ENCODE peak calls at places on chromosomes 1 and 21, in four cellular contexts. D is K562, T is IMR-90, J is SK-N-SH. C is an unnamed sample.

GRCh38 chr21:38917045-38917774 is 111.5 kb downstream of the ETS2 start:
- DNase-seq in D (no peak), J (no peak), T (no peak), C (no peak)

GRCh38 chr1:114558548-114558947 is 22.9 kb downstream of the BCAS2 start:
- DNase-seq in J (peak; percentile 29), D (no peak), T (no peak), C (no peak)

GRCh38 chr1:30365596-30365995 is 357.8 kb downstream of the MATN1 start:
- DNase-seq in T (no peak), D (no peak), J (no peak), C (no peak)

GRCh38 chr1:234578087-234578486 is 31.9 kb downstream of the IRF2BP2 start:
- DNase-seq in D (no peak), T (no peak), J (no peak), C (no peak)

GRCh38 chr1:218339267-218339831 is 5.8 kb upstream of the TGFB2 start:
- DNase-seq in D (peak; percentile 35), T (peak; percentile 62), J (no peak), C (no peak)

GRCh38 chr1:90823686-90824085 is 106.6 kb upstream of the BARHL2 start:
- DNase-seq in D (no peak), T (no peak), J (no peak), C (no peak)

GRCh38 chr1:21278898-21279819 is 11.1 kb downstream of the ECE1 start:
- DNase-seq in J (no peak), D (no peak), T (peak; percentile 65), C (no peak)

GRCh38 chr1:6419803-6420593 is at the start of gene HES2:
- DNase-seq in T (no peak), D (peak; percentile 93), J (peak; percentile 61), C (no peak)

GRCh38 chr1:1355376-1355775 is 3.0 kb downstream of the MXRA8 start:
- DNase-seq in D (no peak), J (peak; percentile 87), T (peak; percentile 35), C (no peak)

GRCh38 chr1:240091614-240092300 is at the start of gene FMN2:
- DNase-seq in D (peak; percentile 19), J (peak; percentile 94), T (peak; percentile 49), C (no peak)

GRCh38 chr1:145786271-145786670 is 37.6 kb downstream of the RNF115 start:
- DNase-seq in T (no peak), J (no peak), D (no peak), C (no peak)

GRCh38 chr1:238568707-238569106 is 678.0 kb upstream of the ZP4 start:
- DNase-seq in J (no peak), T (no peak), D (no peak), C (no peak)

GRCh38 chr21:45698493-45698947 is 55.0 kb downstream of the PCBP3 start:
- DNase-seq in T (peak; percentile 96), J (no peak), D (no peak), C (no peak)

GRCh38 chr1:24065314-24065713 is 46.6 kb downstream of the MYOM3 start:
- DNase-seq in D (no peak), T (no peak), J (no peak), C (no peak)

GRCh38 chr1:206883876-206884275 is 13.4 kb upstream of the IL24 start:
- DNase-seq in D (no peak), T (no peak), J (no peak), C (no peak)

DNA sequence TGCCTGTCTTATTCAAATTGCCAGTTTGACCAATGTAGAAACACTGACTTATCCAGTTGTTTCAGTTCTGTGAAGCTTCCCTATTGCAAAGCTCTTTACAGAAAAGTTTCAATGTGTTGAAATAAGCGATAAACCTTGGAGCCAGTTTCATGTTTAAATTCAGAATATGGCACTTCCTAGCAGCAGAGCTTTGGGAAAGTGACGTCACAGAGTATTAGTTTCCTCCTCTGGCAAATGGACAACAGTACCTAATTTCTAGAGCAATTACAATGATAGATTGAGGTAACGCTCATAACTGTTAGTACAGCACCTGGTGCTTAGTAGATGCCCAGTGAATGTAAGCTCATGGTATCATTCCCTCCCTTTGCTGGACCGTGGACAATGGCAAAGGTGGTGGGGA is 527.5 kb upstream of the DAB1 start:
- DNase-seq in D (no peak), T (no peak), J (no peak), C (no peak)
- TF ChIP-seq RCOR1 in D (no peak), T (no peak), J (no peak), C (no peak)

GRCh38 chr1:78055565-78056132 is 9.9 kb downstream of the GIPC2 start:
- DNase-seq in J (no peak), T (no peak), D (no peak), C (no peak)

GRCh38 chr1:78053498-78053897 is 7.7 kb downstream of the GIPC2 start:
- DNase-seq in T (no peak), J (no peak), D (no peak), C (no peak)

GRCh38 chr1:78054972-78055371 is 9.2 kb downstream of the GIPC2 start:
- DNase-seq in J (no peak), D (no peak), T (no peak), C (no peak)

GRCh38 chr1:78052685-78053433 is 7.1 kb downstream of the GIPC2 start:
- DNase-seq in J (no peak), D (no peak), T (no peak), C (no peak)

DNA sequence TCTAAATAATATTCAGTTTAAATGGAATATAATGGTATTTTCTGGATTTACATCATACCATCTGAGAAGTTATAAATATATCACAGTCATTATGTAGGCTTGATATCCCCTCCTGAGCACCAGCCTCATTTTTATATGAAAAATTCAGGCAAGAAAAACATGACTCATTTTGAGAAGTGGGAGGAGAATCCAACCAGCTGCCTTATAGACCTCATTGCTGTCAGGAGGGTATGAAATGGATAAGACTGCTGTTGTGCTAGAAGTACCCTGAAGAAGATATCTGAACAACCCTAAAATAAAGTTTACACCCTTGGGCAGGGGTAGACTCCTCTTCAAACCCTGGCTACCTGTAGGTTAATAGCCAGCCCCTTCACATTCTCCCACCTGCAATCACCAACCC is 8.8 kb downstream of the GIPC2 start:
- DNase-seq in J (no peak), D (no peak), T (peak; percentile 58), C (no peak)
- H3K9ac ChIP-seq in J (no peak overlapping the region), D (no peak overlapping the region), T (no peak overlapping the region), C (no peak overlapping the region)

GRCh38 chr1:155078496-155079209 is at the start of gene EFNA3:
- DNase-seq in T (peak; percentile 42), J (peak; percentile 98), D (peak; percentile 98), C (no peak)
- TF ChIP-seq USF2 in T (no peak), J (no peak), D (no peak), C (no peak)

DNA sequence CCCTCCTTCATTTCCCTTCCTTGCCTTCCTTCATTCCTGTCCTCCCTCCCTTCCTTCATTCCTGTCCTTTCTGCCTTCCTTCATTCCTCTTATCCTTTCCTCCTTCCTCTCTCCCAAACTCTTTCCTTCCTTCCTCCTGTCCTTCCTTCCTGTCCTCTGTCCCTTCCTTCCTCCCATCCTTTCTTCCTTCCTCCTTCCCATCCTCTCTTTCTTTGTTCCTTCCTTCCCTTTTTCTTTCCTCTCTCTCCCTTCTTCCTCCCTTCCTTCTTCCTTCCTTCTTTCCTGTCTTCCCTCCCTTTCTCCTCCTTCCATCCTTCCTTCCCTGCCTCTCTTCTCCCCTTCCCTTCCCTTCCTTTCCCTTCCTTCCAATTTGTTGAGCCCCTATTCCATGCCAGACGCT is 15.8 kb upstream of the JUN start:
- DNase-seq in T (no peak), J (no peak), D (no peak), C (no peak)
- TF ChIP-seq RCOR1 in T (no peak), J (no peak), D (no peak), C (no peak)

DNA sequence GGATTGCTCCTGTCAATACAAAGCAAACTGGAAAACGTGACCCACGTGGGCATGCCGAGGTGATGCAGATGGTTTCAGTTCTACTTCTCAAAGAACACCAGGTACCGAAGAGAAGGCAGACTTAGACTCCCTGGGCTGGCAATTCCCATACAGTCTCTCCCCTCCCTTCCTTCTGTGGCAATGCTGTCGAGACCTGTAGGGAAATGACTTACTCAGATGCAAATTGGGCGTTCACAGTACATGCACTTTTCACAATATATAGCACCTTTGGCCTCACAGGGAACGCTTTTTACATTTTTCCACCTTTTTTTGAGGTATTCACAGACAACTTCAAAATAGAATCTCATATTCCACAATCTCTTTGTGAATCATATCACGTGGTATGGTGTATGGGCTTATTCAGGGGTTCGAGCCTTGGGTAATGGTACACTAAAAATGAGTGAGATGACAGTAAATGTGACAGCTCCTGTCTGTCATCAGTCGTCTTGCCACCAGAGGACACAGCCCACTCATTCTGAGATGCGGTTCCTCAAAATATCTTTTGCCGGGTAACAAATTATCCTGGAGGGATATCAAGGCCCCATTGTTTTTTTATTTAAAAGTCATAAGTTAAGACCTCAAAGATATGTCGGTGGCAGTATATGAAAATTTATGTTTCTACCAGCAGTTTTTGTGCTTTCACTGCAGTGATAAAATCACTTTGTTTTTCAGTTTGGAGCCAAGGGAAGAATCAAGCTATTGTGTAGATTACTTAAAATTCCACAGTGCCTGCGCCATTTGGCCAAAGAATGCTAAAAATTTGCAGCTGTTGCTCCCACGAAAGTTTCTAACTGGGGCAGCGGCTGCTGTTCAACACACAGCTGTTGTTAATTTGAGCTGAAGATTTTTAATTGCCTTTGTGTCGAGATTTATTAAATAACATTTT is 168.4 kb downstream of the ZZZ3 start:
- DNase-seq in T (peak; percentile 86), J (no peak), D (no peak), C (no peak)
- H3K9ac ChIP-seq in T (peak overlapping the region; percentile 80), J (peak overlapping the region; percentile 63), D (no peak overlapping the region), C (no peak overlapping the region)

C was measured in GM12878.